ENCODE peak calls at places on chromosomes 7 and 10, in seven cellular contexts. S is cardiac muscle cell, V is foreskin fibroblast, Z is pancreas, L is skeletal muscle cell, E is Panc1, P is suprapubic skin. I is an unnamed sample.

GRCh38 chr7:27203378-27203953 is 3.6 kb upstream of the HOXA13 start:
- DNase-seq in E (no peak), V (no peak), Z (no peak), L (no peak), S (no peak), P (peak), I (no peak)

GRCh38 chr10:52318822-52319464 is 4.9 kb downstream of the DKK1 start:
- DNase-seq in V (peak), Z (no peak), E (peak), S (peak), P (no peak), L (peak), I (no peak)

GRCh38 chr10:78852856-78853255 is 215.9 kb upstream of the ZMIZ1 start:
- DNase-seq in E (no peak), Z (peak), S (peak), L (no peak), V (no peak), P (no peak), I (peak)

GRCh38 chr10:53166325-53166724 is 393.7 kb upstream of the MBL2 start:
- DNase-seq in E (no peak), Z (no peak), V (no peak), P (no peak), L (no peak), S (no peak), I (no peak)

GRCh38 chr7:635227-635626 is 91.3 kb upstream of the DNAAF5 start:
- DNase-seq in S (no peak), P (no peak), E (no peak), Z (no peak), V (no peak), L (no peak), I (no peak)

GRCh38 chr7:107505997-107506682 is 36.3 kb downstream of the GPR22 start:
- DNase-seq in P (no peak), E (no peak), S (peak), Z (peak), L (no peak), V (no peak), I (no peak)

GRCh38 chr10:44993922-44994751 is 6.6 kb upstream of the ZNF22 start:
- DNase-seq in V (no peak), S (peak), E (no peak), Z (peak), L (no peak), P (no peak), I (no peak)

GRCh38 chr7:2821161-2821841 is 22.8 kb downstream of the GNA12 start:
- DNase-seq in E (no peak), S (peak), Z (peak), P (no peak), V (peak), L (peak), I (peak)

GRCh38 chr10:70913546-70914240 is 25.3 kb upstream of the PCBD1 start:
- DNase-seq in S (no peak), V (no peak), E (no peak), P (no peak), Z (no peak), L (no peak), I (no peak)

GRCh38 chr7:30927559-30927958 is 15.9 kb downstream of the AQP1 start:
- DNase-seq in E (no peak), P (peak), L (no peak), V (no peak), Z (no peak), S (no peak), I (no peak)

GRCh38 chr7:40542982-40543741 is 408.4 kb downstream of the SUGCT start:
- DNase-seq in E (no peak), S (peak), V (peak), Z (no peak), P (no peak), L (no peak), I (no peak)

GRCh38 chr7:40544277-40544723 is 409.5 kb downstream of the SUGCT start:
- DNase-seq in V (no peak), E (no peak), S (peak), P (no peak), L (no peak), Z (no peak), I (no peak)

GRCh38 chr7:40545739-40546138 is 410.9 kb downstream of the SUGCT start:
- DNase-seq in P (no peak), Z (no peak), E (no peak), S (no peak), V (no peak), L (no peak), I (no peak)

GRCh38 chr7:40546616-40547501 is 412.1 kb downstream of the SUGCT start:
- DNase-seq in Z (no peak), E (no peak), S (no peak), P (no peak), V (peak), L (no peak), I (no peak)

DNA sequence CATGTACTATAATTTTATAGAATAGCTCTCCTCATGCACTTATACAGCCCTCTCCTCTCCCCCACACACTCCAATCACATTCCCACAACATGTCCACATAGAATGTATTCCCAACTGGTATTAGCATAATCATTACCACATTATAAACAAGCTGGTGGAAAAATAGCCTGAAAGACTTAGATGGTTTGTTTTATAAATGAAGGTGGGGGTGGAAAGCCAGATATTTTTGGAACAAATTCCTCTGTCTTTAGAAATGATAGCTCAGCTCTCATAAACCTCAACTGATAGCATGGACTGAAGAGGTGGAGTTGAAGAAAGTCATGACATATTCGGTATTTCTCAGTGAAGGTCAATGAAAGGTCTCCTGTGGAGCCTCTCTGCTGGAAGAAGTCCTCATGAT is 410.1 kb downstream of the SUGCT start:
- DNase-seq in P (no peak), S (peak), L (no peak), V (no peak), Z (no peak), E (no peak), I (no peak)
- H3K4me3 ChIP-seq in P (no peak), S (no peak), L (no peak), V (no peak), Z (no peak), E (no peak), I (no peak)

DNA sequence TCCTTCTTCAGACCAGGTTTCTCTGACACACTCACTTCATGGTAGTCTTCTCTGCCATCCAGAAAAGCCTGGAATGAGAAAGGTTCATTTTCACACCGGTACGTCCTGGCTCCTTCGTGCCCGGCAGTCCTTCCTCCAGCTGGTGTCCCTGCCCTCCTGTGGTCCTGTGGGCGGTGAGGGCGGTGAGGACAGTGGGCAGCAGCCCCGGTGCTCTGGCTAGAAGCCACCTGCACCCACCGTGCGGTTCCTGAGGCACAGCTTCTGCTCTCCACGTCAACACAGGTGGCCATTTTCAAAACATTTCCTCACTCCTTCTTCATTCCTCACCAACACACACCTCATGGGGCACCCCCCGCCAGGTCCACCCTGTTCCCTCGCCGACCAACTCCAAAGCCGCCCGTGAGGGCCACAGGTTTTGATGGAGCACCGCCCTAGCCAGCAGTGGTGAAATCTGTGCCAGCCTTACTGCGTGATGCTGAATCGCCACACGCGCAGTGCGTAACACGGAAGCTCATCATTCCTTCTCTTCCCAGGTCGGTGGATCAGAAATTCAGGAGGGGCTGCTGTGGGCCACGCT is 251.4 kb upstream of the RNF32 start:
- DNase-seq in L (no peak), P (no peak), V (no peak), S (no peak), E (no peak), Z (no peak), I (no peak)
- H3K4me3 ChIP-seq in L (no peak), P (no peak), V (no peak), S (no peak), E (no peak), Z (no peak), I (no peak)

GRCh38 chr10:98374176-98374969 is 40.6 kb downstream of the PYROXD2 start:
- DNase-seq in Z (no peak), E (no peak), P (no peak), V (peak), S (peak), L (peak), I (no peak)
- H3K4me3 ChIP-seq in Z (no peak), E (no peak), P (no peak), V (no peak), S (no peak), L (no peak), I (no peak)

GRCh38 chr7:18940577-18941134 is 176.8 kb downstream of the TWIST1 start:
- DNase-seq in L (no peak), P (no peak), V (no peak), Z (no peak), S (no peak), E (no peak), I (no peak)
- H3K4me3 ChIP-seq in L (no peak), P (no peak), V (no peak), Z (no peak), S (no peak), E (no peak), I (no peak)

GRCh38 chr10:122462533-122463465 is 1.4 kb downstream of the HTRA1 start:
- DNase-seq in Z (no peak), L (no peak), S (peak), E (no peak), V (no peak), P (peak), I (no peak)

GRCh38 chr10:122460891-122461293 is 461 bp upstream of the HTRA1 start:
- DNase-seq in P (no peak), E (no peak), L (no peak), Z (no peak), V (no peak), S (peak), I (no peak)

GRCh38 chr10:122461729-122462532 is 578 bp downstream of the HTRA1 start:
- DNase-seq in E (no peak), Z (peak), P (no peak), L (no peak), V (no peak), S (no peak), I (no peak)

GRCh38 chr10:122459586-122460273 is 1.6 kb upstream of the HTRA1 start:
- DNase-seq in P (no peak), V (no peak), E (no peak), Z (no peak), S (peak), L (no peak), I (no peak)

DNA sequence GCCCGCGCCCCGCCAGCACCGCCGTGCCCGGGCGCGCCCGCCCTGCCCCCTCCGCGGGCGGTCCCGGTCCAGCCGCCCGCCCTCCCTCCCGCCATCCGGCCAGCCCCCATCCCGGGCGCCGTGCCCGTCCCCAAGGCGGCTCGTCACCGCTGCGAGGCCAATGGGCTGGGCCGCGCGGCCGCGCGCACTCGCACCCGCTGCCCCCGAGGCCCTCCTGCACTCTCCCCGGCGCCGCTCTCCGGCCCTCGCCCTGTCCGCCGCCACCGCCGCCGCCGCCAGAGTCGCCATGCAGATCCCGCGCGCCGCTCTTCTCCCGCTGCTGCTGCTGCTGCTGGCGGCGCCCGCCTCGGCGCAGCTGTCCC is at the start of gene HTRA1:
- DNase-seq in L (no peak), P (no peak), S (peak), Z (peak), V (peak), E (no peak), I (no peak)
- H3K4me3 ChIP-seq in L (peak), P (peak), S (peak), Z (peak), V (peak), E (peak), I (peak)

DNA sequence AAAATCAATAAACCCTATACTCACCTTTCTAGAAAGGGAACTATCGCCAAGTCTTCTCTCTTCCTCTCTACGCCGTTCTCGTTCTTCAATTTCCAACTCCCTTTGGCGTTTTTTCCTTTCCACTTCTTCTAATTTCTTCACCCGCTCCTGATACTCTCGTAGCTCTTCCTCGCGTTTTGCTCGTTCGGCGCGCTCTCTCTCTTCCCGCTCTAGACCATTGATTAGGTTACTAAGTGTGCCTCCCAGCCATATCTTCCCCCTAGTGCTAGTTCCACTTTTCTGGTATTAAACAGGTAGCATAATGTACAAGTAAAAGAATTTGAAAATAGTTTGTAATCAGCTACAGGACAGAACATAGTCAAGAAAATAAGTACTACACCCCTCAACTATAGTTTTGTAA is 20.3 kb downstream of the NANOS1 start:
- DNase-seq in Z (no peak), S (no peak), E (no peak), P (no peak), L (no peak), V (no peak), I (no peak)
- H3K4me3 ChIP-seq in Z (no peak), S (no peak), E (no peak), P (no peak), L (no peak), V (no peak), I (no peak)

DNA sequence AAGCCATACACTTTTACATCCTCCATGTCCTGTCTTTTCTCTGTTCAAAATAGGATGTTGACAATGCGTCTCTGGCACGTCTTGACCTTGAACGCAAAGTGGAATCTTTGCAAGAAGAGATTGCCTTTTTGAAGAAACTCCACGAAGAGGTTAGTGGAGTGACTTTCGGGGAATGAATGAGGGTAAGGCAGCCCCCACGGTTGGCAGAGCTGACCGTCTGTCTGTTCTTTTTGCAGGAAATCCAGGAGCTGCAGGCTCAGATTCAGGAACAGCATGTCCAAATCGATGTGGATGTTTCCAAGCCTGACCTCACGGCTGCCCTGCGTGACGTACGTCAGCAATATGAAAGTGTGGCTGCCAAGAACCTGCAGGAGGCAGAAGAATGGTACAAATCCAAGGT is 5.5 kb downstream of the VIM start:
- DNase-seq in L (no peak), S (peak), P (no peak), V (no peak), Z (peak), E (no peak), I (no peak)
- H3K4me3 ChIP-seq in L (peak), S (no peak), P (peak), V (peak), Z (no peak), E (peak), I (no peak)

GRCh38 chr10:49550563-49550962 is 11.6 kb upstream of the ERCC6 start:
- DNase-seq in Z (no peak), V (peak), L (no peak), E (no peak), S (peak), P (no peak), I (no peak)

GRCh38 chr10:49549640-49550346 is 10.9 kb upstream of the ERCC6 start:
- DNase-seq in Z (no peak), E (no peak), S (no peak), L (no peak), P (no peak), V (no peak), I (no peak)

GRCh38 chr10:49558194-49558593 is 19.3 kb upstream of the ERCC6 start:
- DNase-seq in L (no peak), P (no peak), S (peak), E (no peak), Z (no peak), V (no peak), I (no peak)

GRCh38 chr10:49556723-49557122 is 17.8 kb upstream of the ERCC6 start:
- DNase-seq in S (peak), L (no peak), P (no peak), E (no peak), V (no peak), Z (no peak), I (no peak)

GRCh38 chr10:49552277-49552676 is 13.4 kb upstream of the ERCC6 start:
- DNase-seq in E (no peak), L (no peak), S (peak), Z (no peak), P (no peak), V (peak), I (no peak)
- H3K4me3 ChIP-seq in E (no peak), L (no peak), S (no peak), Z (no peak), P (no peak), V (no peak), I (no peak)

DNA sequence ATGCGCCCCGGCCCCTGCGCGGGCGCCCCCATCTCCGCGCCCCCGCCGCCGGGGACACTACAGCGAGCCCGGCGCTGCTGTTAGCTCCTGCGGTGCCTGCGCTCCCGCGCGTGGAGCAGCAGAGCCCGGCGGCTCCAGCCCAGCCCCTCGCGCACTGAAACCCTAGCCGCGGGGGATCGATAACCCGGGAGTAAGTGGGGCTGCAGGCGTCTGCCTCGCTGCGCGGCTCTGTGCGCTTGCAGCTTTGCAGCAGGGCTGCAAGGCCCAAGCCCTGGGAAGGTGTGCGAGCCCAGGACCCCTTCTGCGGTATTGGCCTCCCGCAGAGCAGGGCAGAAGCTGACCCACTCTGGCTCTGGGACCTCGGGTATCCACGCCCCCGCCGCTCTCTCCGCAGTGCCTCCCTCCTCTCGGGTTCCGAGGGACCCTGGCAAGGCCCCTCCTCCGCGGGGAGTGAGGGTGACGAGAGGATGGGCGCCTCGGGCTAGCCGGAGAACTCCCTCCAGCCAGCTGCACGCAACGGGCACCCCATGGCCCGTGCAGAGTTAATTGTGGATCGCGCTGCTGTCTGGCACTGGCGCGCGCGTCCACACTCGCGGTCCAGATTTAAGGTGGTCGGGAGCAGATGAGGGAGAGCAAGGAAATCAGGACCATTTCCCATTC is 2.2 kb downstream of the SHH start:
- DNase-seq in Z (no peak), L (no peak), E (no peak), P (no peak), V (no peak), S (no peak), I (no peak)
- H3K4me3 ChIP-seq in Z (no peak), L (no peak), E (peak), P (peak), V (no peak), S (peak), I (peak)

I was measured in iPS DF 6.9.